ENCODE peak calls at places on chromosome 11, in ten cellular contexts. Z, U, A, V, L, B, K, W, R and M are unnamed samples.

GRCh38 chr11:86047275-86047991 is 21.5 kb downstream of the PICALM start:
- DNase-seq in K (no peak), B (no peak), A (no peak), L (no peak), R (no peak), U (no peak), Z (peak; percentile 65), W (no peak), V (peak; percentile 84), M (peak; percentile 23)

GRCh38 chr11:67071420-67072284 is 15.0 kb downstream of the RHOD start:
- DNase-seq in L (no peak), Z (peak; percentile 82), R (peak; percentile 23), W (peak; percentile 46), U (peak; percentile 87), A (no peak), B (peak; percentile 55), K (peak; percentile 5), V (peak; percentile 54), M (peak; percentile 35)

GRCh38 chr11:29328961-29329441 is 687.8 kb downstream of the KCNA4 start:
- DNase-seq in L (no peak), K (peak; percentile 48), Z (no peak), U (peak; percentile 60), W (no peak), V (peak; percentile 96), R (no peak), B (peak; percentile 61), A (peak; percentile 41), M (no peak)

GRCh38 chr11:125569913-125570621 is 790 bp downstream of the EI24 start:
- DNase-seq in A (no peak), R (no peak), B (no peak), V (peak; percentile 6), L (no peak), W (no peak), U (peak; percentile 49), Z (no peak), K (no peak), M (no peak)

GRCh38 chr11:125871391-125872137 is 15.9 kb upstream of the HYLS1 start:
- DNase-seq in L (no peak), W (no peak), Z (peak; percentile 42), R (peak; percentile 2), U (peak; percentile 78), A (peak; percentile 22), K (no peak), V (peak; percentile 42), B (no peak), M (no peak)

GRCh38 chr11:99176430-99176829 is 155.7 kb downstream of the CNTN5 start:
- DNase-seq in V (peak; percentile 15), R (no peak), K (no peak), B (no peak), W (no peak), U (no peak), A (no peak), L (no peak), Z (no peak), M (no peak)

GRCh38 chr11:9753031-9753430 is 89.2 kb downstream of the SWAP70 start:
- DNase-seq in R (no peak), A (no peak), K (no peak), U (no peak), Z (no peak), B (no peak), V (peak; percentile 63), W (no peak), L (no peak), M (no peak)

GRCh38 chr11:1840780-1841480 is 2.1 kb downstream of the TNNI2 start:
- DNase-seq in B (no peak), U (no peak), V (no peak), Z (no peak), R (no peak), K (no peak), A (no peak), W (no peak), L (no peak), M (no peak)